ENCODE peak calls at places on chromosome 22, in nine cellular contexts. Y is astrocyte of the cerebellum, Q is AG04450, J is PC-9, I is SK-N-SH, K is AG10803, X is neural progenitor cell, G is A549, Z is lower lobe of right lung. R is an unnamed sample.

GRCh38 chr22:49235463-49236300 is 592.0 kb downstream of the BRD1 start:
- DNase-seq in Y (no peak), Q (no peak), J (no peak), I (no peak), K (no peak), X (peak), G (no peak), Z (no peak), R (no peak)

GRCh38 chr22:45105281-45105700 is 58.4 kb upstream of the NUP50 start:
- DNase-seq in Y (no peak), Q (peak), J (peak), I (no peak), K (peak), X (no peak), G (no peak), Z (no peak), R (no peak)

GRCh38 chr22:42315392-42315756 is 44.9 kb upstream of the TCF20 start:
- DNase-seq in Y (no peak), Q (no peak), J (no peak), I (no peak), K (no peak), X (no peak), G (no peak), Z (no peak), R (no peak)

GRCh38 chr22:38953577-38954413 is 3.6 kb upstream of the APOBEC3A start:
- DNase-seq in Y (no peak), Q (no peak), J (peak), I (no peak), K (peak), X (no peak), G (peak), Z (no peak), R (no peak)

GRCh38 chr22:44898236-44898635 is 111.6 kb downstream of the PHF21B start:
- DNase-seq in Y (no peak), Q (no peak), J (no peak), I (no peak), K (no peak), X (no peak), G (no peak), Z (no peak), R (no peak)

GRCh38 chr22:31230871-31231621 is 18.9 kb downstream of the LIMK2 start:
- DNase-seq in Y (no peak), Q (peak), J (peak), I (peak), K (peak), X (peak), G (no peak), Z (no peak), R (no peak)

GRCh38 chr22:17446704-17447103 is 77.4 kb downstream of the CECR2 start:
- DNase-seq in Y (no peak), Q (no peak), J (no peak), I (no peak), K (no peak), X (no peak), G (no peak), Z (no peak), R (no peak)

GRCh38 chr22:43749473-43749872 is 62.6 kb downstream of the EFCAB6 start:
- DNase-seq in Y (no peak), Q (no peak), J (no peak), I (no peak), K (no peak), X (peak), G (no peak), Z (no peak), R (no peak)

DNA sequence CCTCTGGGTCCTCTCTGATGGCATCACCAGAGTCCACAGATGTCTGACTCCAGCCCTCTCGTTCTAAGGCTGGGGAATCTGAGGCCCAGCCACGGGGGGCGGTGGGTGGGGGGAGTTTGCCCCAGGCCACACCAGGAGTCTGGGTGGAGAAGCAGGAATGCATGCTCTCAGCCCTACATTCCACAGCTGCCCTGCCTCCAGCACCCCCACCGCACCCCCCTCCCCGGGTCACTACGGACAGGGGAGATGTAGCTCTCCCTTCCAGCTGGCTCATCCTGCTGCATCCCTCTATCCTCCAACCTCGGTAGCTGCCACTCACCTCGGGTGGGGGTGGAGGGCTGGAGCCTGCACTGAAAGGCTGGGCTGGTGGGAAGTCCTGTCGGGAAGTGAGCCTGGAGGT is 2.3 kb upstream of the PVALB start:
- DNase-seq in Y (no peak), Q (no peak), J (no peak), I (no peak), K (no peak), X (no peak), G (no peak), Z (no peak), R (no peak)
- TF ChIP-seq CTCF in Y (no peak), Q (no peak), J (no peak), I (no peak), K (no peak), X (no peak), G (no peak), Z (no peak), R (no peak)

GRCh38 chr22:50697667-50698506 is 25.3 kb downstream of the SHANK3 start:
- DNase-seq in Y (no peak), Q (no peak), J (no peak), I (peak), K (no peak), X (no peak), G (no peak), Z (peak), R (no peak)
- H3K4me3 ChIP-seq in Y (peak), Q (peak), J (peak), I (peak), K (peak), X (peak), G (peak), Z (peak), R (peak)

DNA sequence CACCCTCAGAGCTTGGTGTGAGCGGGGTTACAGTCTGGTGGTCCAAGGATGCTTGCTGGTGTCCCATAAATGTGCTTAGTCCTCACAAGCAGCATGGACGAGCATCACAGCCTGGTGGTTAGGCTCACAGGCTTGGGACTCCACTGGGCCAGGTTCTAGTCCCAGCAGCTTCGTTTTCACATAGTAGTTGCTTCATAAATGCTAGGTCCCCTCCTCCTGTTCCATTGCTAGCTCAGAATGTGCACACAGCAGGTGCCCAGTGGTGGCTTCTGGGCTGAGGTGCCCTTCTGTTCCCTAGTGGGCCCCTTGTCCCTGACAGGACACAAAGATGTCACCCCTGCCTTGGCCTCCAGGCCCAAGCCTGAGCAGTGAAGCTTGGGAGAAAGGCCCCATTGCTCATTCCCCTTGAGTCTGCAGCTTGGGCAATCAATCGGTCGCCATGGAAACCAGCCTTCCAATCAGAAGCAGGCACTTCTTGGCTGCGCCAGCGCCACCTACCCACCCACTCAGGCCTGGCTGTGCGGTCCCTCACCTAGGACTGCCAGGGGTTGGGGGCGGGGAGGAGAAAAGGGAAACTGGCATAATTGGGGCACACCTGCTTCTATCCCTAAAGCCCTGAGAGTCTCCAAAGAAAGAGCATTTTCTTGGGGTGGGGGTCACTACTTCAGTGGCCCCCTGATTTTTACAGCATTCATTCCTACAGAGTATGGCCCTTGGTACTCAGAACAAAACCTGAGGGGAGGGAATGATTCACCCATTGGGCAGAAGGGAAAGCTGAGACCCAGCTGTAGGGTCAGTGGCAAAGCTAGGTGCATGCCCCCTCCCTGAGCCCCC is 48.1 kb downstream of the CYTH4 start:
- DNase-seq in Y (peak), Q (peak), J (peak), I (peak), K (peak), X (peak), G (peak), Z (no peak), R (peak)
- TF ChIP-seq CTCF in Y (peak), Q (peak), J (peak), I (peak), K (peak), X (peak), G (peak), Z (no peak), R (peak)

GRCh38 chr22:20132686-20133246 is 1.2 kb downstream of the ZDHHC8 start:
- DNase-seq in Y (no peak), Q (no peak), J (no peak), I (no peak), K (no peak), X (no peak), G (no peak), Z (no peak), R (no peak)
- H3K4me3 ChIP-seq in Y (peak), Q (peak), J (peak), I (peak), K (peak), X (peak), G (peak), Z (peak), R (peak)

GRCh38 chr22:24027389-24027980 is 16.4 kb downstream of the CABIN1 start:
- DNase-seq in Y (no peak), Q (no peak), J (no peak), I (no peak), K (no peak), X (no peak), G (no peak), Z (no peak), R (no peak)
- TF ChIP-seq CTCF in Y (no peak), Q (no peak), J (no peak), I (no peak), K (no peak), X (no peak), G (no peak), Z (no peak), R (no peak)

DNA sequence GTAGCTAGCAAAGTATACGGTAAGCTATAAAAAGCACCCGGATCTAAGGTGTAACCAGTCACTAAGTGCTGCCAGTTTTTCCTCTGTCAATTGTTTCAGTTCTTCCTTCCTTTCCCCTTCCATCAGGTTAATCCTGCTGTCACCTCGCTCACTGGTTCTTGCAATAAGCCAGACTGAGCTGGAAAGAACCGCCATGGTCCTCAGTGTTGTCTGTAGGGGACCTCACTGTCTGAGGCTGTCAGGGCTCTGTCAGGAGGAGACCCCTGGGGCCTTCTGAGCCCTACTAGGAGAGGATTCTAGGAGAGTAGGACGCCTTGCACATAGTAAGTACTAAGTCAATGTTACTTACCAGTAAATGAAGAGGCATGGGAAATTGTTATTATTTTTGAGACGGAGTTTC is 1.4 kb upstream of the TBC1D22A start:
- DNase-seq in Y (no peak), Q (no peak), J (no peak), I (peak), K (no peak), X (peak), G (no peak), Z (peak), R (no peak)
- H3K4me3 ChIP-seq in Y (peak), Q (peak), J (peak), I (peak), K (peak), X (peak), G (peak), Z (no peak), R (peak)

GRCh38 chr22:41237707-41238569 is 2.8 kb downstream of the CHADL start:
- DNase-seq in Y (no peak), Q (no peak), J (peak), I (peak), K (peak), X (peak), G (no peak), Z (peak), R (no peak)
- TF ChIP-seq CTCF in Y (peak), Q (peak), J (no peak), I (no peak), K (peak), X (peak), G (no peak), Z (peak), R (peak)

GRCh38 chr22:35301370-35301874 is 1.7 kb downstream of the TOM1 start:
- DNase-seq in Y (peak), Q (peak), J (peak), I (no peak), K (peak), X (no peak), G (peak), Z (peak), R (no peak)
- H3K4me3 ChIP-seq in Y (no peak), Q (peak), J (peak), I (no peak), K (peak), X (no peak), G (peak), Z (peak), R (peak)

GRCh38 chr22:23257889-23258825 is 77.8 kb downstream of the BCR start:
- DNase-seq in Y (no peak), Q (no peak), J (no peak), I (no peak), K (no peak), X (no peak), G (no peak), Z (no peak), R (no peak)
- TF ChIP-seq CTCF in Y (no peak), Q (no peak), J (no peak), I (no peak), K (no peak), X (no peak), G (no peak), Z (no peak), R (no peak)

R was measured in HFF-Myc.